ENCODE peak calls at places on chromosomes 7 and 10, in four cellular contexts. R is HCT116, P is tibial artery, E is H1. N is an unnamed sample.

GRCh38 chr7:138952791-138953190 is 28.4 kb downstream of the KIAA1549 start:
- DNase-seq in P (no peak), E (no peak), R (no peak), N (no peak)

GRCh38 chr10:98415710-98416077 is 712 bp upstream of the PYROXD2 start:
- DNase-seq in P (no peak), E (no peak), R (no peak), N (no peak)

GRCh38 chr10:90308223-90308622 is 549.6 kb downstream of the HTR7 start:
- DNase-seq in P (no peak), R (no peak), E (no peak), N (no peak)

GRCh38 chr10:68230268-68230667 is 1.6 kb downstream of the ATOH7 start:
- DNase-seq in R (no peak), E (no peak), P (no peak), N (no peak)

GRCh38 chr7:20834656-20835055 is 48.0 kb upstream of the SP8 start:
- DNase-seq in R (no peak), P (no peak), E (no peak), N (no peak)

GRCh38 chr10:117420768-117421167 is 45.5 kb upstream of the PDZD8 start:
- DNase-seq in P (no peak), R (no peak), E (no peak), N (no peak)

GRCh38 chr7:155471728-155472127 is 13.8 kb downstream of the EN2 start:
- DNase-seq in R (no peak), P (no peak), E (no peak), N (no peak)

GRCh38 chr10:11215468-11215867 is 197.8 kb downstream of the CELF2 start:
- DNase-seq in E (no peak), P (no peak), R (no peak), N (no peak)

GRCh38 chr10:95260909-95261552 is 29.8 kb downstream of the PDLIM1 start:
- DNase-seq in P (no peak), R (no peak), E (peak; percentile 28), N (no peak)

GRCh38 chr7:137329411-137329810 is 14.1 kb downstream of the PTN start:
- DNase-seq in E (no peak), P (no peak), R (no peak), N (no peak)

GRCh38 chr7:13946181-13946580 is 43.3 kb downstream of the ETV1 start:
- DNase-seq in P (no peak), R (no peak), E (no peak), N (no peak)

GRCh38 chr7:123122951-123123350 is 76.8 kb downstream of the SLC13A1 start:
- DNase-seq in R (no peak), E (no peak), P (no peak), N (no peak)

GRCh38 chr10:132814469-132814856 is 28.5 kb upstream of the NKX6-2 start:
- DNase-seq in R (no peak), E (no peak), P (no peak), N (no peak)

GRCh38 chr10:120328647-120329046 is 128.4 kb upstream of the PLPP4 start:
- DNase-seq in R (no peak), P (no peak), E (no peak), N (no peak)

GRCh38 chr10:103666109-103666508 is 172.6 kb downstream of the NEURL1 start:
- DNase-seq in R (peak; percentile 22), P (no peak), E (peak; percentile 76), N (no peak)

GRCh38 chr10:132395704-132396494 is 1.1 kb upstream of the PWWP2B start:
- DNase-seq in P (peak; percentile 69), R (no peak), E (peak; percentile 86), N (peak; percentile 81)

GRCh38 chr7:37495574-37496184 is 47.0 kb upstream of the ELMO1 start:
- DNase-seq in R (no peak), P (no peak), E (no peak), N (no peak)

GRCh38 chr10:108783897-108784296 is 1139.4 kb downstream of the XPNPEP1 start:
- DNase-seq in R (peak; percentile 39), E (peak; percentile 57), P (no peak), N (no peak)

GRCh38 chr10:70084189-70084588 is 31.5 kb downstream of the MACROH2A2 start:
- DNase-seq in E (no peak), R (no peak), P (no peak), N (no peak)

GRCh38 chr10:112078003-112078402 is 105.6 kb downstream of the GPAM start:
- DNase-seq in R (no peak), P (no peak), E (no peak), N (no peak)

GRCh38 chr7:91953618-91954017 is 13.0 kb downstream of the AKAP9 start:
- DNase-seq in R (no peak), P (no peak), E (no peak), N (no peak)

GRCh38 chr10:36349445-36350063 is 707.5 kb upstream of the FZD8 start:
- DNase-seq in P (no peak), E (no peak), R (no peak), N (peak; percentile 21)

GRCh38 chr10:773562-774161 is 84.2 kb upstream of the DIP2C start:
- DNase-seq in P (no peak), R (no peak), E (no peak), N (peak; percentile 18)

GRCh38 chr10:102656791-102657371 is 12.6 kb downstream of the TRIM8 start:
- DNase-seq in R (no peak), P (no peak), E (no peak), N (peak; percentile 64)
- H3K4me3 ChIP-seq in R (no peak overlapping the region), P (no peak overlapping the region), E (no peak overlapping the region), N (no peak overlapping the region)

DNA sequence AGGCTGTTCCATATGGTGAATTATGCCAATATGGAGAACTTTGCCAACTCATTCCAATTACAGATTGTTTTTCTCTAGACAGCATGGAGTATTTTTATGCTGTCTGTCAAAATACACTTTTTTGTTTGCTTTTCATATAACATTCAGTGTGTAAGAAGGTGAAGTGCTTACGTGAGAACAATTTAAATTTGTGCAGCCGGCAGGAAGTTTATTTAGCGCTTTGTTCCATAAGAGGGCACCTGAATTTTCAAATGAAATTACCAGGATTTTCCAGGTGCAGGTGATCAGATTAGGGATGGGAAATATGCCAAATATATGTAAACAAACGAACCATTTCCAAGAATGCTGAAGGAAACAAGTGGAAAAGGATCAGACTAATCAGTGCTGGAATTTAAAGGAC is 54.9 kb downstream of the SEMA3E start:
- DNase-seq in R (no peak), P (no peak), E (no peak), N (no peak)
- H3K4me1 ChIP-seq in R (no peaks in the 10 kb centered on the region), P (no peaks in the 10 kb centered on the region), E (no peaks in the 10 kb centered on the region), N (no peaks in the 10 kb centered on the region)

GRCh38 chr10:78936412-78937342 is 132.1 kb upstream of the ZMIZ1 start:
- DNase-seq in R (no peak), P (no peak), E (no peak), N (no peak)

GRCh38 chr10:78935697-78936407 is 132.9 kb upstream of the ZMIZ1 start:
- DNase-seq in P (no peak), R (no peak), E (no peak), N (no peak)

GRCh38 chr10:78938695-78939672 is 129.8 kb upstream of the ZMIZ1 start:
- DNase-seq in P (no peak), E (no peak), R (no peak), N (no peak)

GRCh38 chr10:78937388-78937787 is 131.4 kb upstream of the ZMIZ1 start:
- DNase-seq in E (no peak), P (no peak), R (no peak), N (no peak)

DNA sequence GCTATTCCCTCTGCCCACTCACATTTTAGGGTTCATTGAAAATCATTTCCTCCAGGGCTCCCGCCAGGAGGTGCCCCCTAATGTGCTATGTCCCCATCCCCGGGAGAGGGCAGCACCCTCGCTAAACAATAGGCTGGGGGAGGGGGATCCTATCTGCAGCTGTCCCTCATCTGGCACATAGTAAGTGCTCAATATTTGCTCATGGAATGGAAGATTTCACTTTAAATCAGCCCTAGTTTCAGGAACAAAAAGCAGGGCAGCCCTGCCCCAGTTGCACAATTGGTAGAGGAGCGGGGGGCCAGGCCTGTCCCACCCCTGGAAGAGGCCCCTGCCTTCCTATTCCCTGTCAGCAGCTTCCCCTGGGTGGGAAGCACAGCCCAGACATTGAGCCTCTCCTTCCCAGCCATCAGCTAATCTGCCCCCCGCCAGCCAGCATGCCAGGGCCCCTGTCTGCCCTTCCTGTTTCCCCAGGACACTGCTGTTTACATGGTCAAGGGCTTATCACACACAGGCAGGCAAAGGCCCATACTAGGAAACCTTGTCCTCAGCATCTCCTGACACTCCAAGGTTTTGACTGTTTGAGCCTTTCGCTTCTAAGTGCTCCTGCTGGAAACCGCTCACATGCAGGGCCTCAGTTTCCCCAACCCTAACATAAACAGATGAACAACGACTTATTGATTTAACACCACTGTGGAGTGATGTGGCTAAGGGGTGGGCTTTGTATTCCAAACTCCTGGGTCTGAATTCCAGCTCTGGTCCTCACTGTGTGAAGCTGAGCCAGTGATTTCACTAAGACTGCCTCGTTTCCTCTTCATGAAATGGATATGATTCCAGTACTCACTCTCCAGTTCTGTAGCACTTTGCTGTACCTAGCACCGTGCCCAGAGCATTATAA is 130.7 kb upstream of the ZMIZ1 start:
- DNase-seq in R (no peak), P (no peak), E (no peak), N (no peak)
- TF ChIP-seq CTCF in R (peak; percentile 61), P (no peak), E (no peak), N (no peak)

GRCh38 chr7:1610013-1610677 is 40.3 kb upstream of the PSMG3 start:
- DNase-seq in E (no peak), R (no peak), P (no peak), N (no peak)

GRCh38 chr7:1608318-1608717 is 38.5 kb upstream of the PSMG3 start:
- DNase-seq in P (no peak), R (no peak), E (no peak), N (peak; percentile 51)

GRCh38 chr7:1611708-1612241 is 41.9 kb upstream of the PSMG3 start:
- DNase-seq in P (no peak), R (peak; percentile 3), E (no peak), N (no peak)

GRCh38 chr7:1607686-1608085 is 37.9 kb upstream of the PSMG3 start:
- DNase-seq in E (no peak), R (no peak), P (no peak), N (no peak)

GRCh38 chr7:1610678-1611302 is 41.0 kb upstream of the PSMG3 start:
- DNase-seq in E (no peak), R (no peak), P (no peak), N (no peak)
- H3K4me3 ChIP-seq in E (no peak overlapping the region), R (no peak overlapping the region), P (no peak overlapping the region), N (no peak overlapping the region)

N was measured in heart left ventricle.